ENCODE peak calls at places on chromosome 12, in ten cellular contexts. M is fibroblast of mammary gland, E is NCI-H1694 treated with DMSO at 0.1 percent for 48 hours, O is posterior cingulate gyrus, G is vagina, A is body of pancreas, V is WTC11, N is hypothalamus, F is cardiac fibroblast, U is lung microvascular endothelial cell. T is an unnamed sample.

GRCh38 chr12:108939594-108939993 is 59.7 kb downstream of the DAO start:
- DNase-seq in M (peak), E (no peak), O (no peak), G (no peak), A (no peak), V (no peak), N (no peak), F (peak), U (peak), T (peak)

GRCh38 chr12:122946690-122947271 is 19.5 kb downstream of the ABCB9 start:
- DNase-seq in M (peak), E (no peak), O (no peak), G (peak), A (peak), V (no peak), N (no peak), F (peak), U (peak), T (peak)

GRCh38 chr12:64609543-64610091 is 678 bp upstream of the RASSF3 start:
- DNase-seq in M (peak), E (no peak), O (no peak), G (no peak), A (no peak), V (no peak), N (no peak), F (peak), U (peak), T (peak)

GRCh38 chr12:13258212-13258611 is 61.7 kb downstream of the EMP1 start:
- DNase-seq in M (no peak), E (no peak), O (no peak), G (no peak), A (no peak), V (no peak), N (no peak), F (no peak), U (no peak), T (no peak)

GRCh38 chr12:110555509-110556406 is 27.4 kb downstream of the PPTC7 start:
- DNase-seq in M (peak), E (no peak), O (no peak), G (no peak), A (no peak), V (no peak), N (no peak), F (peak), U (no peak), T (peak)

GRCh38 chr12:56358836-56359532 is 923 bp downstream of the STAT2 start:
- DNase-seq in M (peak), E (no peak), O (peak), G (no peak), A (no peak), V (no peak), N (peak), F (peak), U (peak), T (peak)

GRCh38 chr12:44246481-44247105 is 410.7 kb downstream of the TMEM117 start:
- DNase-seq in M (peak), E (no peak), O (no peak), G (no peak), A (no peak), V (no peak), N (no peak), F (no peak), U (no peak), T (no peak)

GRCh38 chr12:57590892-57591566 is at the start of gene PIP4K2C:
- DNase-seq in M (peak), E (no peak), O (peak), G (no peak), A (peak), V (peak), N (peak), F (peak), U (peak), T (peak)